ENCODE peak calls at places on chromosome 13, in eight cellular contexts. One of them, this sample, is unnamed.
A peak's percentile ranks its signal among the peaks of the same experiment; 100 is the strongest.

GRCh38 chr13:90068658-90069057 is 1278.8 kb upstream of the MIR17HG start:
- DNase-seq in CD8-positive, alpha-beta T cell: no peak
- DNase-seq in ascending aorta: no peak
- DNase-seq in lower leg skin: no peak
- DNase-seq in AG04450: no peak
- DNase-seq in IMR-90: no peak
- DNase-seq in neural progenitor cell: no peak
- DNase-seq in transverse colon: no peak
- DNase-seq in this sample: no peak

GRCh38 chr13:29943301-29944085 is 93.1 kb upstream of the UBL3 start:
- DNase-seq in CD8-positive, alpha-beta T cell: no peak
- DNase-seq in ascending aorta: no peak
- DNase-seq in lower leg skin: no peak
- DNase-seq in AG04450: no peak
- DNase-seq in IMR-90: no peak
- DNase-seq in neural progenitor cell: no peak
- DNase-seq in transverse colon: no peak
- DNase-seq in this sample: no peak

GRCh38 chr13:29948246-29948645 is 97.8 kb upstream of the UBL3 start:
- DNase-seq in CD8-positive, alpha-beta T cell: no peak
- DNase-seq in ascending aorta: no peak
- DNase-seq in lower leg skin: no peak
- DNase-seq in AG04450: peak; percentile 61
- DNase-seq in IMR-90: peak; percentile 87
- DNase-seq in neural progenitor cell: no peak
- DNase-seq in transverse colon: no peak
- DNase-seq in this sample: no peak

GRCh38 chr13:97142452-97142851 is 79.7 kb upstream of the MBNL2 start:
- DNase-seq in CD8-positive, alpha-beta T cell: no peak
- DNase-seq in ascending aorta: no peak
- DNase-seq in lower leg skin: no peak
- DNase-seq in AG04450: no peak
- DNase-seq in IMR-90: no peak
- DNase-seq in neural progenitor cell: no peak
- DNase-seq in transverse colon: peak; percentile 70
- DNase-seq in this sample: no peak

GRCh38 chr13:108897955-108898354 is 268.5 kb downstream of the MYO16 start:
- DNase-seq in CD8-positive, alpha-beta T cell: no peak
- DNase-seq in ascending aorta: no peak
- DNase-seq in lower leg skin: no peak
- DNase-seq in AG04450: no peak
- DNase-seq in IMR-90: peak; percentile 15
- DNase-seq in neural progenitor cell: no peak
- DNase-seq in transverse colon: no peak
- DNase-seq in this sample: no peak

GRCh38 chr13:30892966-30893365 is 13.1 kb upstream of the MEDAG start:
- DNase-seq in CD8-positive, alpha-beta T cell: no peak
- DNase-seq in ascending aorta: no peak
- DNase-seq in lower leg skin: peak; percentile 65
- DNase-seq in AG04450: no peak
- DNase-seq in IMR-90: peak; percentile 48
- DNase-seq in neural progenitor cell: peak; percentile 74
- DNase-seq in transverse colon: no peak
- DNase-seq in this sample: no peak

GRCh38 chr13:45851171-45851889 is at the start of gene SIAH3:
- DNase-seq in CD8-positive, alpha-beta T cell: peak; percentile 31
- DNase-seq in ascending aorta: no peak
- DNase-seq in lower leg skin: no peak
- DNase-seq in AG04450: no peak
- DNase-seq in IMR-90: no peak
- DNase-seq in neural progenitor cell: peak; percentile 34
- DNase-seq in transverse colon: no peak
- DNase-seq in this sample: peak; percentile 32

GRCh38 chr13:106210327-106210726 is 325.1 kb downstream of the EFNB2 start:
- DNase-seq in CD8-positive, alpha-beta T cell: no peak
- DNase-seq in ascending aorta: no peak
- DNase-seq in lower leg skin: no peak
- DNase-seq in AG04450: no peak
- DNase-seq in IMR-90: peak; percentile 11
- DNase-seq in neural progenitor cell: no peak
- DNase-seq in transverse colon: no peak
- DNase-seq in this sample: peak; percentile 5

GRCh38 chr13:20921572-20921971 is 19.0 kb upstream of the XPO4 start:
- DNase-seq in CD8-positive, alpha-beta T cell: no peak
- DNase-seq in ascending aorta: no peak
- DNase-seq in lower leg skin: no peak
- DNase-seq in AG04450: no peak
- DNase-seq in IMR-90: no peak
- DNase-seq in neural progenitor cell: no peak
- DNase-seq in transverse colon: no peak
- DNase-seq in this sample: no peak

GRCh38 chr13:71998223-71998622 is 131.2 kb upstream of the DACH1 start:
- DNase-seq in CD8-positive, alpha-beta T cell: no peak
- DNase-seq in ascending aorta: no peak
- DNase-seq in lower leg skin: no peak
- DNase-seq in AG04450: no peak
- DNase-seq in IMR-90: no peak
- DNase-seq in neural progenitor cell: no peak
- DNase-seq in transverse colon: no peak
- DNase-seq in this sample: no peak
- TF ChIP-seq CTCF in CD8-positive, alpha-beta T cell: no peak
- TF ChIP-seq CTCF in ascending aorta: no peak
- TF ChIP-seq CTCF in lower leg skin: no peak
- TF ChIP-seq CTCF in AG04450: no peak
- TF ChIP-seq CTCF in IMR-90: no peak
- TF ChIP-seq CTCF in neural progenitor cell: no peak
- TF ChIP-seq CTCF in transverse colon: no peak
- TF ChIP-seq CTCF in this sample: no peak

DNA sequence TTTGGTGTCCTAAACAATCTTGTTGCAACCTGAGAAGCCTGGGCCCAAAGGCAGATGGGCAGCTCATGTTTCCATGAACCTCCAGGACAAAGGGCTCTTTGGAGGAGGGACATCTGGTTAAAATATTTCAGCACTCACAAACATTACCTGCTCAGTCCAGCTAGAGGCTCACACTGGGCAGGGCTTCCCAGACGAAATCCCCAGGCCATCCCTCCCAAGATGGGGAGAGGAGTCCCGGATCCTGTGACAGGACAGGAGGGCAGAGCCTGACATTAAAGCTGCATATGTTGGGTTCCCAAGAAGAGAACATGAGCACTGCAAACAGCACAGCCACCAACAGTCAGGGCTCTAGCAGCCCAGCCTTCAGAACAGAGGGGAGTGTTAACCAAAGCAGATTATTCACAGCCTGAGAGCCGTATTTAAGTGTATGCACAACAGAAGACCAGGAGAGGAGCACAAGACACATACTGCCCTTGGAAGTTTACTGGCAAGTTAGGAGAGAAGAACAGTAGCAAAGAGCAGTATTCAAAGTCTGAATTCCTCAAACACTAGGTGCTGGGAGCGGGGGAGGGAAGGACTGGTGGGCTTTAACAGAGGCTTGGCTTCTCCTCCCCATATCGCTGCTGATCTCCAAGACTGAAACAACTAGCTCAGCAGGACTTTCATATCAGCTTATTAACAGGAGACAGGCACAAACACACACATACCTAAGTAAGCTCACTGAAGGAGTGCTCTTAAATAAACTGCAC is 12.4 kb downstream of the ATP7B start:
- DNase-seq in CD8-positive, alpha-beta T cell: no peak
- DNase-seq in ascending aorta: no peak
- DNase-seq in lower leg skin: no peak
- DNase-seq in AG04450: no peak
- DNase-seq in IMR-90: no peak
- DNase-seq in neural progenitor cell: no peak
- DNase-seq in transverse colon: no peak
- DNase-seq in this sample: no peak
- H3K4me3 ChIP-seq in CD8-positive, alpha-beta T cell: no peak overlapping the region
- H3K4me3 ChIP-seq in ascending aorta: no peak overlapping the region
- H3K4me3 ChIP-seq in lower leg skin: no peak overlapping the region
- H3K4me3 ChIP-seq in AG04450: no peak overlapping the region
- H3K4me3 ChIP-seq in IMR-90: no peak overlapping the region
- H3K4me3 ChIP-seq in neural progenitor cell: no peak overlapping the region
- H3K4me3 ChIP-seq in transverse colon: no peak overlapping the region
- H3K4me3 ChIP-seq in this sample: no peak overlapping the region

GRCh38 chr13:113035209-113035800 is 66.3 kb downstream of the MCF2L start:
- DNase-seq in CD8-positive, alpha-beta T cell: no peak
- DNase-seq in ascending aorta: no peak
- DNase-seq in lower leg skin: no peak
- DNase-seq in AG04450: no peak
- DNase-seq in IMR-90: no peak
- DNase-seq in neural progenitor cell: no peak
- DNase-seq in transverse colon: no peak
- DNase-seq in this sample: no peak
- TF ChIP-seq CTCF in CD8-positive, alpha-beta T cell: no peak
- TF ChIP-seq CTCF in ascending aorta: no peak
- TF ChIP-seq CTCF in lower leg skin: no peak
- TF ChIP-seq CTCF in AG04450: no peak
- TF ChIP-seq CTCF in IMR-90: no peak
- TF ChIP-seq CTCF in neural progenitor cell: no peak
- TF ChIP-seq CTCF in transverse colon: no peak
- TF ChIP-seq CTCF in this sample: no peak

GRCh38 chr13:41006296-41006695 is 12.8 kb downstream of the ELF1 start:
- DNase-seq in CD8-positive, alpha-beta T cell: no peak
- DNase-seq in ascending aorta: no peak
- DNase-seq in lower leg skin: no peak
- DNase-seq in AG04450: no peak
- DNase-seq in IMR-90: no peak
- DNase-seq in neural progenitor cell: no peak
- DNase-seq in transverse colon: no peak
- DNase-seq in this sample: no peak
- H3K4me3 ChIP-seq in CD8-positive, alpha-beta T cell: no peak overlapping the region
- H3K4me3 ChIP-seq in ascending aorta: no peak overlapping the region
- H3K4me3 ChIP-seq in lower leg skin: no peak overlapping the region
- H3K4me3 ChIP-seq in AG04450: no peak overlapping the region
- H3K4me3 ChIP-seq in IMR-90: no peak overlapping the region
- H3K4me3 ChIP-seq in neural progenitor cell: no peak overlapping the region
- H3K4me3 ChIP-seq in transverse colon: no peak overlapping the region
- H3K4me3 ChIP-seq in this sample: no peak overlapping the region

GRCh38 chr13:33372251-33372919 is 86.8 kb upstream of the STARD13 start:
- DNase-seq in CD8-positive, alpha-beta T cell: no peak
- DNase-seq in ascending aorta: no peak
- DNase-seq in lower leg skin: no peak
- DNase-seq in AG04450: no peak
- DNase-seq in IMR-90: peak; percentile 33
- DNase-seq in neural progenitor cell: no peak
- DNase-seq in transverse colon: no peak
- DNase-seq in this sample: no peak

GRCh38 chr13:33375421-33375820 is 89.9 kb upstream of the STARD13 start:
- DNase-seq in CD8-positive, alpha-beta T cell: no peak
- DNase-seq in ascending aorta: no peak
- DNase-seq in lower leg skin: no peak
- DNase-seq in AG04450: no peak
- DNase-seq in IMR-90: no peak
- DNase-seq in neural progenitor cell: no peak
- DNase-seq in transverse colon: no peak
- DNase-seq in this sample: no peak

GRCh38 chr13:33376212-33376611 is 90.7 kb upstream of the STARD13 start:
- DNase-seq in CD8-positive, alpha-beta T cell: no peak
- DNase-seq in ascending aorta: no peak
- DNase-seq in lower leg skin: no peak
- DNase-seq in AG04450: no peak
- DNase-seq in IMR-90: no peak
- DNase-seq in neural progenitor cell: no peak
- DNase-seq in transverse colon: no peak
- DNase-seq in this sample: no peak

GRCh38 chr13:33377825-33378224 is 92.3 kb upstream of the STARD13 start:
- DNase-seq in CD8-positive, alpha-beta T cell: no peak
- DNase-seq in ascending aorta: no peak
- DNase-seq in lower leg skin: no peak
- DNase-seq in AG04450: no peak
- DNase-seq in IMR-90: no peak
- DNase-seq in neural progenitor cell: no peak
- DNase-seq in transverse colon: no peak
- DNase-seq in this sample: no peak

DNA sequence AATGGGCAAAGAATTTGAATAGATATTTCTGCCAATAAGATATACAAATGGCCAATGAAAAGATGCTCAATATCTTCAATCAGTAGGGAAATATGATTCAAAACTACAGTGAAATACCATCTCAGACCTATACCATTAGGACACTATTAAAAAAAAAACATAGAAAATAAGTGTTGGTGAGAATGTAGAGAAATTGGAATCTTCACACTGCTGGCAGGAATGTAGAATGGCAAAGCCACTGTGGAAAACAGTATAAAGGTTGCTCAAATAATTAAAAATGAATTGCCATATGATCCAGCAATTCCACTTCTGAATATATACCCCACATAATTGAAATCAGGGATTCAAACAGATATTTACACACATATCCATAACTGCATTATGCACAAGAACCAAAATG is 88.1 kb upstream of the STARD13 start:
- DNase-seq in CD8-positive, alpha-beta T cell: no peak
- DNase-seq in ascending aorta: no peak
- DNase-seq in lower leg skin: no peak
- DNase-seq in AG04450: no peak
- DNase-seq in IMR-90: no peak
- DNase-seq in neural progenitor cell: no peak
- DNase-seq in transverse colon: no peak
- DNase-seq in this sample: no peak
- TF ChIP-seq CTCF in CD8-positive, alpha-beta T cell: no peak
- TF ChIP-seq CTCF in ascending aorta: no peak
- TF ChIP-seq CTCF in lower leg skin: no peak
- TF ChIP-seq CTCF in AG04450: no peak
- TF ChIP-seq CTCF in IMR-90: peak; percentile 9
- TF ChIP-seq CTCF in neural progenitor cell: no peak
- TF ChIP-seq CTCF in transverse colon: no peak
- TF ChIP-seq CTCF in this sample: no peak

GRCh38 chr13:37369618-37370017 is 228.9 kb downstream of the POSTN start:
- DNase-seq in CD8-positive, alpha-beta T cell: no peak
- DNase-seq in ascending aorta: no peak
- DNase-seq in lower leg skin: no peak
- DNase-seq in AG04450: peak; percentile 20
- DNase-seq in IMR-90: peak; percentile 80
- DNase-seq in neural progenitor cell: no peak
- DNase-seq in transverse colon: no peak
- DNase-seq in this sample: peak; percentile 39
- H3K4me3 ChIP-seq in CD8-positive, alpha-beta T cell: no peak overlapping the region
- H3K4me3 ChIP-seq in ascending aorta: no peak overlapping the region
- H3K4me3 ChIP-seq in lower leg skin: no peak overlapping the region
- H3K4me3 ChIP-seq in AG04450: no peak overlapping the region
- H3K4me3 ChIP-seq in IMR-90: no peak overlapping the region
- H3K4me3 ChIP-seq in neural progenitor cell: no peak overlapping the region
- H3K4me3 ChIP-seq in transverse colon: no peak overlapping the region
- H3K4me3 ChIP-seq in this sample: no peak overlapping the region

GRCh38 chr13:102141625-102142472 is 260.0 kb downstream of the FGF14 start:
- DNase-seq in CD8-positive, alpha-beta T cell: no peak
- DNase-seq in ascending aorta: no peak
- DNase-seq in lower leg skin: no peak
- DNase-seq in AG04450: no peak
- DNase-seq in IMR-90: peak; percentile 35
- DNase-seq in neural progenitor cell: peak; percentile 31
- DNase-seq in transverse colon: no peak
- DNase-seq in this sample: peak; percentile 42
- TF ChIP-seq CTCF in CD8-positive, alpha-beta T cell: peak; percentile 43
- TF ChIP-seq CTCF in ascending aorta: peak; percentile 50
- TF ChIP-seq CTCF in lower leg skin: peak; percentile 15
- TF ChIP-seq CTCF in AG04450: peak; percentile 77
- TF ChIP-seq CTCF in IMR-90: peak; percentile 72
- TF ChIP-seq CTCF in neural progenitor cell: peak; percentile 88
- TF ChIP-seq CTCF in transverse colon: peak; percentile 50
- TF ChIP-seq CTCF in this sample: peak; percentile 59